ENCODE peak calls at places on chromosome 6, in seven cellular contexts. One of them, this sample, is unnamed.

GRCh38 chr6:150118642-150119041 is 24.2 kb upstream of the PPP1R14C start:
- DNase-seq in IMR-90: no peak
- DNase-seq in H1: no peak
- DNase-seq in neuronal stem cell: no peak
- DNase-seq in mesendoderm: no peak
- DNase-seq in mesenchymal stem cell: no peak
- DNase-seq in H9: no peak
- DNase-seq in this sample: no peak

GRCh38 chr6:16227605-16228004 is 10.8 kb upstream of the GMPR start:
- DNase-seq in IMR-90: no peak
- DNase-seq in H1: no peak
- DNase-seq in neuronal stem cell: no peak
- DNase-seq in mesendoderm: no peak
- DNase-seq in mesenchymal stem cell: no peak
- DNase-seq in H9: no peak
- DNase-seq in this sample: no peak

GRCh38 chr6:153146413-153146812 is 15.3 kb upstream of the RGS17 start:
- DNase-seq in IMR-90: no peak
- DNase-seq in H1: no peak
- DNase-seq in neuronal stem cell: no peak
- DNase-seq in mesendoderm: no peak
- DNase-seq in mesenchymal stem cell: no peak
- DNase-seq in H9: no peak
- DNase-seq in this sample: no peak

GRCh38 chr6:155026366-155027045 is 31.4 kb downstream of the TIAM2 start:
- DNase-seq in IMR-90: peak; percentile 76
- DNase-seq in H1: no peak
- DNase-seq in neuronal stem cell: no peak
- DNase-seq in mesendoderm: peak; percentile 65
- DNase-seq in mesenchymal stem cell: peak; percentile 80
- DNase-seq in H9: no peak
- DNase-seq in this sample: no peak

GRCh38 chr6:26607434-26608230 is 10.9 kb downstream of the ABT1 start:
- DNase-seq in IMR-90: peak; percentile 58
- DNase-seq in H1: no peak
- DNase-seq in neuronal stem cell: peak; percentile 37
- DNase-seq in mesendoderm: peak; percentile 68
- DNase-seq in mesenchymal stem cell: peak; percentile 73
- DNase-seq in H9: peak; percentile 54
- DNase-seq in this sample: peak; percentile 45

GRCh38 chr6:155130161-155130853 is 133.5 kb upstream of the CLDN20 start:
- DNase-seq in IMR-90: no peak
- DNase-seq in H1: no peak
- DNase-seq in neuronal stem cell: no peak
- DNase-seq in mesendoderm: no peak
- DNase-seq in mesenchymal stem cell: peak; percentile 41
- DNase-seq in H9: no peak
- DNase-seq in this sample: no peak

GRCh38 chr6:126650931-126651330 is 311.0 kb downstream of the CENPW start:
- DNase-seq in IMR-90: peak; percentile 25
- DNase-seq in H1: no peak
- DNase-seq in neuronal stem cell: no peak
- DNase-seq in mesendoderm: no peak
- DNase-seq in mesenchymal stem cell: no peak
- DNase-seq in H9: no peak
- DNase-seq in this sample: no peak

GRCh38 chr6:143570147-143570853 is 58.8 kb upstream of the FUCA2 start:
- DNase-seq in IMR-90: no peak
- DNase-seq in H1: no peak
- DNase-seq in neuronal stem cell: no peak
- DNase-seq in mesendoderm: peak; percentile 64
- DNase-seq in mesenchymal stem cell: no peak
- DNase-seq in H9: no peak
- DNase-seq in this sample: no peak

GRCh38 chr6:25993038-25993684 is 30.6 kb downstream of the TRIM38 start:
- DNase-seq in IMR-90: no peak
- DNase-seq in H1: no peak
- DNase-seq in neuronal stem cell: no peak
- DNase-seq in mesendoderm: no peak
- DNase-seq in mesenchymal stem cell: no peak
- DNase-seq in H9: no peak
- DNase-seq in this sample: no peak

GRCh38 chr6:69867075-69867911 is 937 bp downstream of the COL19A1 start:
- DNase-seq in IMR-90: peak; percentile 0
- DNase-seq in H1: peak; percentile 72
- DNase-seq in neuronal stem cell: peak; percentile 72
- DNase-seq in mesendoderm: peak; percentile 81
- DNase-seq in mesenchymal stem cell: peak; percentile 67
- DNase-seq in H9: peak; percentile 62
- DNase-seq in this sample: peak; percentile 57

GRCh38 chr6:117907600-117908245 is 659 bp downstream of the SLC35F1 start:
- DNase-seq in IMR-90: no peak
- DNase-seq in H1: peak; percentile 78
- DNase-seq in neuronal stem cell: peak; percentile 48
- DNase-seq in mesendoderm: peak; percentile 54
- DNase-seq in mesenchymal stem cell: peak; percentile 0
- DNase-seq in H9: peak; percentile 70
- DNase-seq in this sample: peak; percentile 21

GRCh38 chr6:154479388-154480143 is 30.9 kb downstream of the CNKSR3 start:
- DNase-seq in IMR-90: peak; percentile 67
- DNase-seq in H1: no peak
- DNase-seq in neuronal stem cell: no peak
- DNase-seq in mesendoderm: no peak
- DNase-seq in mesenchymal stem cell: peak; percentile 77
- DNase-seq in H9: no peak
- DNase-seq in this sample: peak; percentile 21

GRCh38 chr6:138607478-138608433 is 108.5 kb upstream of the NHSL1 start:
- DNase-seq in IMR-90: no peak
- DNase-seq in H1: no peak
- DNase-seq in neuronal stem cell: no peak
- DNase-seq in mesendoderm: no peak
- DNase-seq in mesenchymal stem cell: no peak
- DNase-seq in H9: no peak
- DNase-seq in this sample: no peak

GRCh38 chr6:2375443-2375842 is 130.0 kb upstream of the GMDS start:
- DNase-seq in IMR-90: no peak
- DNase-seq in H1: no peak
- DNase-seq in neuronal stem cell: no peak
- DNase-seq in mesendoderm: no peak
- DNase-seq in mesenchymal stem cell: no peak
- DNase-seq in H9: no peak
- DNase-seq in this sample: no peak

DNA sequence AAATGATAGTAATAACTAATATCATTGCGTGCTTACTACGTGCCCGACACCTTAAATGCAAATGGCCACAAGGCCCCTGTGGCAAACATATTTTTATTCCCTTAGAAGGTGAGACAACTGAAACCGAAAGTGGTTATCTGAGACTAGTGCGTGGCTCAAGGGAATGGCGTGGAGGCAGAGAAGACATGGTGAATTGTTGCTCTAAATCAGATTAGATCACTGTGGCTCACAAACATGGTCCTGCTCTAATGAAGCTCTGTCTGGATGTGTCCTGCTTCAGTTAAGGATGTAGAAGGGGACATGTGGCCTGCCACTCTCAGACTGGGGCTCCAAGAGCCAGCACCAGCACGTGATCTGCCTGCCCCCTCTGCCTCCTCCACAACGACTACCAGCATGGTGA is 124.2 kb upstream of the GMDS start:
- DNase-seq in IMR-90: no peak
- DNase-seq in H1: no peak
- DNase-seq in neuronal stem cell: no peak
- DNase-seq in mesendoderm: no peak
- DNase-seq in mesenchymal stem cell: no peak
- DNase-seq in H9: no peak
- DNase-seq in this sample: peak; percentile 52
- H2BK120ac ChIP-seq in IMR-90: no peak overlapping the region
- H2BK120ac ChIP-seq in H1: no peak overlapping the region
- H2BK120ac ChIP-seq in neuronal stem cell: no peak overlapping the region
- H2BK120ac ChIP-seq in mesendoderm: no peak overlapping the region
- H2BK120ac ChIP-seq in mesenchymal stem cell: no peak overlapping the region
- H2BK120ac ChIP-seq in H9: no peak overlapping the region
- H2BK120ac ChIP-seq in this sample: no peak overlapping the region

GRCh38 chr6:13370623-13371022 is 42.3 kb upstream of the TBC1D7 start:
- DNase-seq in IMR-90: no peak
- DNase-seq in H1: no peak
- DNase-seq in neuronal stem cell: no peak
- DNase-seq in mesendoderm: no peak
- DNase-seq in mesenchymal stem cell: no peak
- DNase-seq in H9: no peak
- DNase-seq in this sample: peak; percentile 55

GRCh38 chr6:13373919-13374318 is 45.6 kb upstream of the TBC1D7 start:
- DNase-seq in IMR-90: no peak
- DNase-seq in H1: no peak
- DNase-seq in neuronal stem cell: no peak
- DNase-seq in mesendoderm: no peak
- DNase-seq in mesenchymal stem cell: no peak
- DNase-seq in H9: no peak
- DNase-seq in this sample: no peak

GRCh38 chr6:13373488-13373886 is 45.1 kb upstream of the TBC1D7 start:
- DNase-seq in IMR-90: peak; percentile 22
- DNase-seq in H1: no peak
- DNase-seq in neuronal stem cell: no peak
- DNase-seq in mesendoderm: no peak
- DNase-seq in mesenchymal stem cell: peak; percentile 78
- DNase-seq in H9: no peak
- DNase-seq in this sample: no peak

GRCh38 chr6:13371421-13372072 is 43.2 kb upstream of the TBC1D7 start:
- DNase-seq in IMR-90: no peak
- DNase-seq in H1: no peak
- DNase-seq in neuronal stem cell: no peak
- DNase-seq in mesendoderm: no peak
- DNase-seq in mesenchymal stem cell: no peak
- DNase-seq in H9: no peak
- DNase-seq in this sample: no peak

DNA sequence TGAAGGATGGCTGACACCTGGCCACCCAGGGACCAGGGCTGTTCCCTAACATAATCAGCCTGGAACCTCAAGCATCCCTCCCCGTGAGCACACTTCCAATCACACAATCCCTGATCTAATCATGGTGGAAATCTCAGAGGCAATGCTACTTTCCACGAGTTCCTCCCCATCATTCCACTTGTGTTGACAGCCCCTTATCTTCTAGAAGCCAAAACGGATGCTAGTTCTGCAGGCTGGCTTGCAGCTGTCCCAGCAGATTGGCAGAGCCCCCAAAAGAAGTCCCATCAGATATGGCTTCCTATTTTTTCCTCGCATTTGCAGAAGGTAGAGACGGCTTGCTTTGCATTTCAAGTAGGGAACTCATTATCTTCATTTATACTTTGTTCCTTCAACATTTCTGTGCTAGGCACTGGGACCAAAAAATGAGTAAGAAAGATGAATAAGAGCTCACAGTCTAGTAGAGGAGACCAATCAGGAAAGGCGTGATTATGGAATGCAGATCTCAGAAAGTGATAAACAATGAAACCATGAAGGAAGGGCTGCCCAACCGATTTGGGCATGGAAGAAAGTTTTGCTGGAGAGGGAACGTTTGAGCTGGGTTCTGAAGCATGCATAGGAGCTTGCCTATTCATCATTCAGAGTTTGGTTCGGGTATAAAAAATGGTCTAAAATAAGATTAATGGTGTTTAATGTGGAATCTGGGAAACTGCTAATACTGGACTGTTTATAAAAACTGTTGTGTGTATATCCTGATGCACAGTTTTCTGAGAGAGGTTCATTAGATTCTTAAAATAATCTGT is 44.6 kb upstream of the TBC1D7 start:
- DNase-seq in IMR-90: no peak
- DNase-seq in H1: no peak
- DNase-seq in neuronal stem cell: no peak
- DNase-seq in mesendoderm: no peak
- DNase-seq in mesenchymal stem cell: peak; percentile 29
- DNase-seq in H9: no peak
- DNase-seq in this sample: peak; percentile 36
- H2BK120ac ChIP-seq in IMR-90: no peak overlapping the region
- H2BK120ac ChIP-seq in H1: no peak overlapping the region
- H2BK120ac ChIP-seq in neuronal stem cell: no peak overlapping the region
- H2BK120ac ChIP-seq in mesendoderm: no peak overlapping the region
- H2BK120ac ChIP-seq in mesenchymal stem cell: no peak overlapping the region
- H2BK120ac ChIP-seq in H9: no peak overlapping the region
- H2BK120ac ChIP-seq in this sample: no peak overlapping the region

DNA sequence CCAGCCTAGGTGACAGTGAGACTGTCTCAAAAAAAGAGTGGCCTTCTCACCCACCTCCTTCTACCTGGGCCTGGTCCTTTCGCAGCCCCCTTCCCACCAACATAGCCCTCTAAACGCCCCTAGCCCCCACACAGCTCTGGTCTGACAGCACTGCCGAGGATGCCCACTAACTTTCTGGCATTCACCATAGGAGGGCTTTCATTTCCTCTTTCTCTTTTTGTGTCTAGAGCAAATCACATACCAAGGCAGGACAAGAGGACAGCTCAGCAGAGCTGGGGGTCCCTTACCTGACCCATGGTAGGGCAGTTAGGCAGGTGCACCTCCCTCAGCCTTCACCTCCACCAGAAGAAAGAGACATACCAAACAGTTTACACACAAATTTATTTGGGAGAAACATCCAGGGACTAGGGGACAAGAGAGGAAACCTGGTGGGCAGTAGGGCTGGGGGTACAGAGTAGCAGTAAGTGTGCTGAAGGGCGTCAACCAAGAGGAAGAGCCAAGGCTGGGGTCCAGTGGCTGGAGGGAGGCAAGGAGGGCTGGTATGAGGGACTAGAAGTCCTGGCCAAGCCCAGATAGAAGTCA is 4.5 kb downstream of the LY6G5C start:
- DNase-seq in IMR-90: no peak
- DNase-seq in H1: no peak
- DNase-seq in neuronal stem cell: no peak
- DNase-seq in mesendoderm: no peak
- DNase-seq in mesenchymal stem cell: no peak
- DNase-seq in H9: no peak
- DNase-seq in this sample: no peak
- H2BK120ac ChIP-seq in IMR-90: no peak overlapping the region
- H2BK120ac ChIP-seq in H1: no peak overlapping the region
- H2BK120ac ChIP-seq in neuronal stem cell: no peak overlapping the region
- H2BK120ac ChIP-seq in mesendoderm: no peak overlapping the region
- H2BK120ac ChIP-seq in mesenchymal stem cell: no peak overlapping the region
- H2BK120ac ChIP-seq in H9: no peak overlapping the region
- H2BK120ac ChIP-seq in this sample: no peak overlapping the region

GRCh38 chr6:84002226-84002625 is 31.3 kb upstream of the MRAP2 start:
- DNase-seq in IMR-90: no peak
- DNase-seq in H1: no peak
- DNase-seq in neuronal stem cell: no peak
- DNase-seq in mesendoderm: no peak
- DNase-seq in mesenchymal stem cell: no peak
- DNase-seq in H9: no peak
- DNase-seq in this sample: no peak

GRCh38 chr6:84001119-84001518 is 32.5 kb upstream of the MRAP2 start:
- DNase-seq in IMR-90: no peak
- DNase-seq in H1: no peak
- DNase-seq in neuronal stem cell: no peak
- DNase-seq in mesendoderm: no peak
- DNase-seq in mesenchymal stem cell: no peak
- DNase-seq in H9: no peak
- DNase-seq in this sample: no peak

GRCh38 chr6:83998021-83998584 is 35.5 kb upstream of the MRAP2 start:
- DNase-seq in IMR-90: no peak
- DNase-seq in H1: no peak
- DNase-seq in neuronal stem cell: no peak
- DNase-seq in mesendoderm: no peak
- DNase-seq in mesenchymal stem cell: no peak
- DNase-seq in H9: no peak
- DNase-seq in this sample: no peak

GRCh38 chr6:84007871-84008270 is 25.7 kb upstream of the MRAP2 start:
- DNase-seq in IMR-90: no peak
- DNase-seq in H1: no peak
- DNase-seq in neuronal stem cell: no peak
- DNase-seq in mesendoderm: no peak
- DNase-seq in mesenchymal stem cell: no peak
- DNase-seq in H9: no peak
- DNase-seq in this sample: no peak

GRCh38 chr6:84003140-84003539 is 30.4 kb upstream of the MRAP2 start:
- DNase-seq in IMR-90: no peak
- DNase-seq in H1: no peak
- DNase-seq in neuronal stem cell: no peak
- DNase-seq in mesendoderm: no peak
- DNase-seq in mesenchymal stem cell: no peak
- DNase-seq in H9: no peak
- DNase-seq in this sample: no peak
- H2BK120ac ChIP-seq in IMR-90: no peak overlapping the region
- H2BK120ac ChIP-seq in H1: no peak overlapping the region
- H2BK120ac ChIP-seq in neuronal stem cell: no peak overlapping the region
- H2BK120ac ChIP-seq in mesendoderm: no peak overlapping the region
- H2BK120ac ChIP-seq in mesenchymal stem cell: no peak overlapping the region
- H2BK120ac ChIP-seq in H9: no peak overlapping the region
- H2BK120ac ChIP-seq in this sample: no peak overlapping the region